ENCODE peak calls at places on chromosomes 1 and 21, in four cellular contexts. P, W, H and I are unnamed samples.
A peak's percentile ranks its signal among the peaks of the same experiment; 100 is the strongest.

GRCh38 chr1:25701030-25701785 is 84.6 kb downstream of the MAN1C1 start:
- DNase-seq in P (no peak), W (no peak), H (no peak), I (no peak)

GRCh38 chr21:32147041-32147440 is 131.8 kb downstream of the MIS18A start:
- DNase-seq in H (no peak), W (no peak), P (no peak), I (no peak)

GRCh38 chr1:17244826-17245740 is 3.8 kb upstream of the PADI3 start:
- DNase-seq in P (no peak), W (peak; percentile 52), H (peak; percentile 62), I (no peak)

GRCh38 chr21:29386803-29387202 is 88.1 kb downstream of the BACH1 start:
- DNase-seq in P (no peak), H (peak; percentile 74), W (no peak), I (no peak)

GRCh38 chr21:45147473-45148315 is 73.3 kb downstream of the ADARB1 start:
- DNase-seq in W (no peak), P (no peak), H (no peak), I (no peak)

GRCh38 chr1:201295346-201295745 is 12.0 kb downstream of the PKP1 start:
- DNase-seq in P (no peak), H (no peak), W (peak; percentile 60), I (no peak)

GRCh38 chr1:30877205-30877912 is 31.2 kb downstream of the SDC3 start:
- DNase-seq in P (peak; percentile 95), H (peak; percentile 74), W (no peak), I (peak; percentile 80)

GRCh38 chr1:112239953-112240352 is 156.1 kb upstream of the CTTNBP2NL start:
- DNase-seq in P (no peak), W (no peak), H (no peak), I (no peak)

GRCh38 chr1:162088281-162088969 is 18.9 kb downstream of the NOS1AP start:
- DNase-seq in P (peak; percentile 14), H (no peak), W (no peak), I (peak; percentile 30)

GRCh38 chr1:52676249-52676903 is 21.8 kb downstream of the COA7 start:
- DNase-seq in P (peak; percentile 33), W (no peak), H (no peak), I (no peak)

GRCh38 chr1:21956720-21957552 is 19.8 kb upstream of the HSPG2 start:
- DNase-seq in W (no peak), H (peak; percentile 99), P (peak; percentile 40), I (peak; percentile 45)

GRCh38 chr21:35925497-35925896 is 134.8 kb downstream of the SETD4 start:
- DNase-seq in W (no peak), H (peak; percentile 49), P (peak; percentile 67), I (peak; percentile 80)

GRCh38 chr1:206575165-206575893 is 36.9 kb downstream of the EIF2D start:
- DNase-seq in H (peak; percentile 89), W (no peak), P (peak; percentile 89), I (peak; percentile 84)

GRCh38 chr1:99599678-99600175 is 46.2 kb upstream of the PALMD start:
- DNase-seq in H (peak; percentile 65), P (peak; percentile 92), W (no peak), I (peak; percentile 80)

GRCh38 chr1:150560011-150560438 is 10.8 kb downstream of the ADAMTSL4 start:
- DNase-seq in H (no peak), P (peak; percentile 60), W (peak; percentile 87), I (peak; percentile 73)
- H3K4me3 ChIP-seq in H (no peak overlapping the region), P (peak overlapping the region; percentile 73), W (no peak overlapping the region), I (no peak overlapping the region)

GRCh38 chr1:196148367-196148970 is 459.8 kb downstream of the KCNT2 start:
- DNase-seq in P (peak; percentile 79), H (peak; percentile 56), W (peak; percentile 10), I (peak; percentile 62)
- TF ChIP-seq CTCF in P (peak; percentile 46), H (peak; percentile 30), W (peak; percentile 76), I (peak; percentile 49)

GRCh38 chr21:43867332-43867703 is 2.3 kb downstream of the AGPAT3 start:
- DNase-seq in W (no peak), H (no peak), P (no peak), I (no peak)
- H3K4me3 ChIP-seq in W (no peak overlapping the region), H (no peak overlapping the region), P (no peak overlapping the region), I (no peak overlapping the region)

GRCh38 chr1:7539772-7540175 is 231.3 kb upstream of the VAMP3 start:
- DNase-seq in H (peak; percentile 84), P (no peak), W (peak; percentile 76), I (no peak)
- TF ChIP-seq CTCF in H (peak; percentile 94), P (peak; percentile 11), W (peak; percentile 70), I (peak; percentile 34)

GRCh38 chr1:51072651-51073050 is 29.4 kb upstream of the C1orf185 start:
- DNase-seq in W (no peak), P (no peak), H (no peak), I (no peak)

GRCh38 chr1:51072040-51072439 is 30.0 kb upstream of the C1orf185 start:
- DNase-seq in W (no peak), P (no peak), H (no peak), I (no peak)

GRCh38 chr1:51070011-51070410 is 32.0 kb upstream of the C1orf185 start:
- DNase-seq in P (no peak), W (no peak), H (no peak), I (no peak)

GRCh38 chr1:51070640-51071039 is 31.4 kb upstream of the C1orf185 start:
- DNase-seq in H (peak; percentile 86), P (peak; percentile 84), W (no peak), I (peak; percentile 85)

DNA sequence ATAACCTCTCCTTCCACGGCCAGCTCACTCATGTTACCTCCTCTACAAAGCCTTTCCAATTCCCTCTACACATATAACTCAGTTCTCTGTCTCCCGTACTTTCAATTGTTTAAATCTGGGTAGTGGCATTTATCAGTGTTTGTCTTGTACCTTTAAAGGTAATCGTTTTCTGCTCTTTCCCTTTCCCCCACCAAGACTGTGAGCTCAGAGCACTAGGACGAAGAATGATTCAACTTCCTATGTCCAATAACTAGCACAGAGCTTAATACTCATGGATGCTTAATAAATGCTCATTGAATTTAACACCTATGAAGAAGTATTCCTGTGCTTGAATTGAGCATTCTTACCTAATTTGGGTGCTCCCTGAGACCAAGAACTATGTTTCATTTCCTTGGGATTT is 30.7 kb upstream of the C1orf185 start:
- DNase-seq in W (no peak), P (no peak), H (peak; percentile 55), I (peak; percentile 16)
- H3K4me3 ChIP-seq in W (no peak overlapping the region), P (no peak overlapping the region), H (no peak overlapping the region), I (no peak overlapping the region)

GRCh38 chr1:164240081-164240480 is 318.9 kb upstream of the PBX1 start:
- DNase-seq in W (peak; percentile 21), H (peak; percentile 27), P (peak; percentile 9), I (no peak)
- TF ChIP-seq CTCF in W (peak; percentile 33), H (peak; percentile 49), P (no peak), I (no peak)

DNA sequence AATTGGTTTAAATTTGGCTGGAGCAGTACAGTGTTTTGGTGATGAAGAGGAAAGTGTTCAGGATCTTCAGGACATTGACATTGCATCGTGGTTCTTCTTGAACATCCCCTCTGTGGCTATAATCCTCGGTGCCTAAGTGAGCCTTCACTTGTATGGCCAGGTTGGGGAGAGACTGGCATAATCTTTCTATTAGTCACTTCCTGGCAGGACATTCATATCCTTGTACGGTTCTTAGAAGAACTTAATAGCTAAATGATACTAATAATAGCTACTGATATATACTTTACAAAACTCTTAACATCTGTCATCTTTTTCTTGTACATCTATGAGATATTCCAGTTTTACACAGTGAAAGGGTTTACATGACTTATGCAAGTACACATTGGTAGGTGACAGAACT is 35.8 kb downstream of the CELF3 start:
- DNase-seq in P (peak; percentile 79), H (peak; percentile 91), W (no peak), I (peak; percentile 75)
- H3K4me3 ChIP-seq in P (no peak overlapping the region), H (no peak overlapping the region), W (no peak overlapping the region), I (no peak overlapping the region)

GRCh38 chr1:90223401-90223800 is 228.5 kb downstream of the ZNF326 start:
- DNase-seq in P (no peak), W (no peak), H (no peak), I (no peak)

GRCh38 chr1:90220496-90220895 is 225.6 kb downstream of the ZNF326 start:
- DNase-seq in H (no peak), W (no peak), P (no peak), I (no peak)

DNA sequence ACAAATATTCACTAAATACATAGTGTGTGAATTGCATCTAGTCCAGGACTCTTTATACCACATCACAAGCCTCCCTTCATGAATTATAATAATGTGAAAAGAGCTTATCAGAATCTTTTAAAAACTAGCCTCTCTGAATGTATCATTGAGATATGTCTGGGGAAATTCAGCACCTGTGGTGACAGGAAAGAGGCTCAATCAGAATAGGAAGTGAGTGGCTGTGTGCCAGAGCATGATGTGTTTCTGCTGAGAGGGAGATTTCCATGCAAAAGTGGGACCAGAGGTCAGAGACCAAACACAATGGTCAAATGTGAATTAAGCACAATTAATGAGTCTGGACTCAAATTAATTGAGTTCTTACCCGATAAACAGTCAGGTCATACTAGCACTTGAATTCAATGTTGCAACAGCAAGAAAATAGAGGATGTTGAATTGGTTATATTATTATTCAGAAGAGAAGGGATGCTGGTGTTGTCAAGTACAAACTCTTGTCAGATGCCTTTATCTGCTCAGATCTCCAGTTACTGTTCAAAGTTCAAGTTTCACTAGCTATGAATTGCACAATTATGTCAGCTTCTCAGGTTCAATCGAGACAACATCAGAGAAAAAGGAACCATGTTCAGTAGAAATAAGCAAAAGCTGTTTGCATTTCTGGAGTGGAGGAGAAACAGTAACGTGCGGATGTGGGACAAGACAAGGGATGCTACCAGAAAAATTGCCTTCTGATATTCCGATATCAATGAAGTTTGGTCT is 226.2 kb downstream of the ZNF326 start:
- DNase-seq in W (no peak), H (no peak), P (no peak), I (no peak)
- TF ChIP-seq CTCF in W (no peak), H (no peak), P (no peak), I (no peak)

DNA sequence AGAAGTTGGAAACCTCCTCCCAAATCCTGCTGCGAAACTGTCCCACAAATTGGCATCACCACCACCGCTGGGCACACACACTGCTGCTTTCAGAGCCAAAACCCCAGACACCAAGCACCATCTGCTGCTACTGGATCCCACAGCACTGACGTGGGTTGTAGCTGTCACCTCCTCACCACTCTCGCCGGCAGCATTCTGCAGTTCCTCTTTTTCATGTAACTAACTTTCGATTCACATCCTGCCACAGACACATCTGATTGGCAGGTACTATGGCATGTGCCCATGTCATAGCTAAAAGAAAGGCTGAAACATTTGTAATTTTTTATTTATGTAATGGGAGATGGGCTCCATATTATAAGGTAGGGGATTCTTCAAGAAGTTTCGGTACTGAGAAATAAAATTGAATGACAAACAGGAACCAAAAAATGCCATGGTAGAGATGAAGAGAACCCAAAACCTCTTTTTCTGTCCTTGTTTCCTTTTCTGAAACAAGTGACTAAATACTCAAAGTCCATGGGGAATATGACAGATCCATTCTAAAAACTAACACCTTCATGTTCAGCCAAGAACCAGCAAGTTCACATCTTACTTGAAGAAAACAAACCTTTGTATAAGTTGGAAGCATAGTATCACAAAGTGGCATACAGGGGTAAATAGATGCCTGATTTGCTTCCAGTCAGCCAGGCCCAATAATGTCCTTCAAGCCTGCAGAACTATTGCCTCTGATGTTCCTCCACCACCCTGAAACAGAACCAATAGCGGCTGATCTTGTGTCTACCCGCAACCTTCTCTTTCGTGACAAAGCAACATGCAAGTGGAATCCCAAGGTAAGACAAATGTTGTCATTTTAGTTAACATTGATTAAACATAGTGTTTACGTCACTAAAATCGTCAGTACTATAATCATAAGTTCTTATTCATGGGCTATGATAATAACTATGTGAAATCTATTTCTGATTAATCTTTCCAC is 26.6 kb upstream of the RGS13 start:
- DNase-seq in H (no peak), W (no peak), P (no peak), I (no peak)
- H3K4me3 ChIP-seq in H (no peak overlapping the region), W (no peak overlapping the region), P (no peak overlapping the region), I (no peak overlapping the region)